ENCODE peak calls at places on chromosomes 11 and 22, in four cellular contexts. One of them, this sample, is unnamed.

GRCh38 chr11:100072131-100072530 is 615.0 kb upstream of the ARHGAP42 start:
- DNase-seq in GM04504: no peak
- DNase-seq in fibroblast of lung: no peak
- DNase-seq in AG04450: no peak
- DNase-seq in this sample: no peak

GRCh38 chr22:50612715-50613221 is 12.2 kb downstream of the MAPK8IP2 start:
- DNase-seq in GM04504: no peak
- DNase-seq in fibroblast of lung: no peak
- DNase-seq in AG04450: no peak
- DNase-seq in this sample: no peak

GRCh38 chr22:45511847-45512261 is 9.2 kb downstream of the FBLN1 start:
- DNase-seq in AG04450: peak
- DNase-seq in GM04504: peak
- DNase-seq in fibroblast of lung: peak
- DNase-seq in this sample: no peak

GRCh38 chr11:113675003-113675471 is 31.1 kb downstream of the TMPRSS5 start:
- DNase-seq in GM04504: peak
- DNase-seq in AG04450: peak
- DNase-seq in fibroblast of lung: peak
- DNase-seq in this sample: no peak

GRCh38 chr11:74626604-74627003 is 34.2 kb downstream of the POLD3 start:
- DNase-seq in fibroblast of lung: no peak
- DNase-seq in AG04450: no peak
- DNase-seq in GM04504: no peak
- DNase-seq in this sample: no peak

GRCh38 chr22:42805016-42805997 is 51.8 kb downstream of the ARFGAP3 start:
- DNase-seq in GM04504: no peak
- DNase-seq in fibroblast of lung: no peak
- DNase-seq in AG04450: no peak
- DNase-seq in this sample: no peak

GRCh38 chr11:94297967-94298576 is 6.3 kb upstream of the IZUMO1R start:
- DNase-seq in AG04450: no peak
- DNase-seq in fibroblast of lung: no peak
- DNase-seq in GM04504: no peak
- DNase-seq in this sample: peak

GRCh38 chr11:121661796-121662508 is 209.2 kb upstream of the SORL1-AS1 start:
- DNase-seq in fibroblast of lung: peak
- DNase-seq in GM04504: peak
- DNase-seq in AG04450: peak
- DNase-seq in this sample: no peak

GRCh38 chr11:58788355-58789023 is 56.0 kb downstream of the GLYATL2 start:
- DNase-seq in GM04504: peak
- DNase-seq in fibroblast of lung: peak
- DNase-seq in AG04450: no peak
- DNase-seq in this sample: peak

This sample was measured in HuH-7.